ENCODE peak calls at places on chromosomes 7 and 10, in seven cellular contexts. R, Z, I, L, U, E and F are unnamed samples.

GRCh38 chr7:104317944-104318629 is 10.3 kb upstream of the LHFPL3 start:
- DNase-seq in Z (no peak), E (no peak), R (no peak), I (no peak), L (no peak), U (no peak), F (no peak)

GRCh38 chr7:3109516-3109915 is 65.8 kb upstream of the CARD11 start:
- DNase-seq in I (no peak), E (no peak), L (peak), U (no peak), Z (no peak), R (no peak), F (no peak)

GRCh38 chr10:128009768-128010167 is 102.9 kb downstream of the PTPRE start:
- DNase-seq in R (no peak), I (no peak), E (no peak), L (peak), Z (no peak), U (peak), F (no peak)

GRCh38 chr10:16686081-16686902 is 130.9 kb downstream of the RSU1 start:
- DNase-seq in U (no peak), L (no peak), I (no peak), Z (no peak), R (no peak), E (no peak), F (no peak)

GRCh38 chr10:43114031-43114742 is 24.1 kb upstream of the CSGALNACT2 start:
- DNase-seq in L (no peak), Z (no peak), E (no peak), U (no peak), R (no peak), I (no peak), F (no peak)

GRCh38 chr10:3407208-3407607 is 234.6 kb upstream of the PITRM1 start:
- DNase-seq in L (peak), I (no peak), R (no peak), Z (no peak), E (no peak), U (peak), F (no peak)

GRCh38 chr7:3207387-3207786 is 93.7 kb upstream of the SDK1 start:
- DNase-seq in I (no peak), E (no peak), Z (no peak), R (no peak), U (no peak), L (no peak), F (no peak)

GRCh38 chr7:7175075-7175695 is 7.2 kb upstream of the C1GALT1 start:
- DNase-seq in E (no peak), Z (no peak), I (no peak), R (no peak), U (peak), L (peak), F (no peak)

GRCh38 chr7:66205736-66206080 is 574 bp downstream of the TPST1 start:
- DNase-seq in L (no peak), E (peak), Z (no peak), I (no peak), R (no peak), U (no peak), F (peak)

GRCh38 chr10:18533921-18534320 is 117.5 kb downstream of the NSUN6 start:
- DNase-seq in Z (no peak), L (no peak), R (no peak), I (no peak), E (no peak), U (no peak), F (no peak)

GRCh38 chr10:102419561-102420442 is 834 bp upstream of the FBXL15 start:
- DNase-seq in R (peak), U (no peak), I (peak), Z (no peak), E (peak), L (no peak), F (peak)

GRCh38 chr7:151850484-151851159 is 26.3 kb downstream of the PRKAG2 start:
- DNase-seq in U (no peak), R (no peak), Z (peak), L (no peak), I (no peak), E (peak), F (no peak)

GRCh38 chr7:98163704-98164478 is 47.3 kb upstream of the BHLHA15 start:
- DNase-seq in I (no peak), Z (no peak), R (peak), L (peak), E (no peak), U (no peak), F (no peak)

GRCh38 chr7:27163776-27164380 is 1.5 kb downstream of the HOXA9 start:
- DNase-seq in L (no peak), U (peak), R (no peak), E (peak), Z (no peak), I (no peak), F (no peak)

GRCh38 chr7:27165655-27166474 is 528 bp upstream of the HOXA9 start:
- DNase-seq in Z (peak), L (no peak), R (no peak), E (no peak), U (peak), I (no peak), F (no peak)

GRCh38 chr7:27162930-27163775 is 2.2 kb downstream of the HOXA9 start:
- DNase-seq in Z (no peak), U (peak), R (no peak), E (no peak), L (no peak), I (no peak), F (no peak)

GRCh38 chr7:27165089-27165654 is at the start of gene HOXA9:
- DNase-seq in Z (peak), R (no peak), U (peak), E (peak), I (no peak), L (no peak), F (no peak)

DNA sequence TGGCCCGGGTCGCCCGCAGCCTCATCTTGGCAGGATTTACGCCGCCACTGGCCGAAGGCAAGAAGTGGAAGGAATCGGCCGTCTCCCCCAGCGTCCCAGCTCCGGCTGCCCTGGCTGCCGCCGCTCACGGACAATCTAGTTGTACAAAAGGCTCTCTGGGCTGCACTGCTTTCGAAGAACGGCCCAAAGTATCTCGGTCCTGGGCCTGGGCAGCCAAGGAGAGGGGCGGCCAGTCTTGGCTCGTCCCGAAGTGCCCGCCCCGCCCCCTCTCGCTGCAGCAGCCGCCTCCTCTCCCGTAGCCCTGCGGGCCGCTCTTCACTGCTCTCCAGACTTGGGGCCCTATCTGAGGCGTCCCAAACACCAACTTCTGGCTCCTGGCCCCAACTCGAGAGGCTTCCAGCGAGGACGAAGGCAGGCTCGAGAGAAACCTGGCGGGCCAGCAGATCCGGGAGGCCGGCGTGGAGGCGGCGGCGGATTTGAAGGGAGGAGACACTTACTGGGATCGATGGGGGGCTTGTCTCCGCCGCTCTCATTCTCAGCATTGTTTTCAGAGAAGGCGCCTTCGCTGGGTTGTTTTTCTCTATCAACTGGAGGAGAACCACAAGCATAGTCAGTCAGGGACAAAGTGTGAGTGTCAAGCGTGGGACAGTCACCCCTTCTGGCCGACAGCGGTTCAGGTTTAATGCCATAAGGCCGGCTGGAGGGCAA is 802 bp downstream of the HOXA9 start:
- DNase-seq in Z (peak), R (no peak), I (no peak), L (no peak), E (peak), U (peak), F (no peak)
- TF ChIP-seq CTCF in Z (peak), R (no peak), I (no peak), L (no peak), E (no peak), U (peak), F (no peak)

DNA sequence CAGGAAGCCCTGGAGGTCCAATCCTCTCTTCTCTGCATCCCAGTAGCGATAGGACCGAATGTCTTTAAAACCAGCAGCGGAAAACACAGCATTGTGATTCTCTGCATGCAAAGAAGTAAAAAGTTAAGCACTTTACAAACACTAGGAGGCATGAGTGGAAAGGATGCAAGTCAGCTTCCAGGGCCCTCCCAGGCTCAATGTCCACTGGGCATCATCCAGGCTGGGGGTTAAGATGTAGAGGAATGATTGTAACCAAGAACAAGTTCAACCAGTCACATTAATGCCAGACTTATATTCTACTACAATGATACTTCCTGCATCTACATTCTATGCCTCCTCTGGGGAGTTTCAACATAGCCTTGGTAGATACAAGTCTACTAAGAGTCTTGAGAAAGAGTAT is 24.3 kb downstream of the GOT1 start:
- DNase-seq in L (no peak), Z (no peak), E (no peak), R (no peak), U (no peak), I (no peak), F (no peak)
- TF ChIP-seq CTCF in L (no peak), Z (no peak), E (no peak), R (no peak), U (no peak), I (no peak), F (no peak)

GRCh38 chr7:106138776-106139175 is 26.7 kb upstream of the SYPL1 start:
- DNase-seq in Z (no peak), I (no peak), R (no peak), U (no peak), L (no peak), E (no peak), F (no peak)
- TF ChIP-seq CTCF in Z (no peak), I (no peak), R (no peak), U (no peak), L (no peak), E (no peak), F (no peak)

DNA sequence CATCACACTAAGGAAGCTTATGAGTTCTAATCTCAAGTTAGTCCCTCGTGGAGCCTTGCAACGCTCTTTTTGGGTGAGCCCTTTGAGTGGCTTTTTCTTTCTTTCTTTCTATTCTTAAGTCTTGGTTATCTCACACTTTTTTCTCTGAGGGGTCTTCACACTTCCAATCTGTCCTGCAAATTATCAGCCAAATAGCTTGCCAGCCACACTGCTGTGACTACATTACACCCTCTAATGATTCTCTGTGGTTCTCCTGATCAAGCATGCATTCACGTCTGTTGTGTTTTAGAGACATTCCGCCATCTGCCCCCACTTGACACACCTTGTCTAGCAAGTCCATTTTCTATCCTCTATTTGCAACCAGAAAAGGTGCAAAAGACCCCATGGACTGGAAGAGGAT is 340.2 kb downstream of the THSD7A start:
- DNase-seq in L (no peak), Z (no peak), E (no peak), I (no peak), U (no peak), R (no peak), F (no peak)
- TF ChIP-seq CTCF in L (no peak), Z (no peak), E (no peak), I (no peak), U (no peak), R (no peak), F (no peak)